ENCODE peak calls at places on chromosomes 6 and 20, in ten cellular contexts. E, T, X, H, D, Z, P, K, S and C are unnamed samples. For H3K36me3, the result is how much of the 10 kb centered on the place peaks cover.

GRCh38 chr6:2641044-2641673 is 109.6 kb downstream of the MYLK4 start:
- DNase-seq in T (no peak), E (no peak), S (no peak), H (no peak), D (no peak), P (no peak), K (no peak), Z (no peak), X (no peak), C (no peak)

GRCh38 chr6:137222376-137222775 is 3.2 kb upstream of the IFNGR1 start:
- DNase-seq in E (no peak), P (no peak), Z (no peak), S (no peak), H (no peak), K (no peak), D (no peak), T (no peak), X (no peak), C (no peak)

GRCh38 chr20:62561182-62561581 is 81.1 kb upstream of the SLCO4A1 start:
- DNase-seq in E (no peak), P (no peak), D (no peak), K (no peak), H (no peak), X (no peak), S (no peak), T (no peak), Z (no peak), C (no peak)

GRCh38 chr20:7113577-7114466 is 346.3 kb downstream of the BMP2 start:
- DNase-seq in Z (no peak), P (no peak), S (peak), X (peak), K (peak), D (no peak), T (no peak), H (no peak), E (peak), C (peak)

GRCh38 chr6:6665505-6665904 is 77.0 kb downstream of the LY86 start:
- DNase-seq in Z (no peak), K (no peak), D (no peak), E (no peak), X (no peak), T (no peak), H (no peak), S (no peak), P (no peak), C (no peak)

GRCh38 chr6:2829253-2829652 is 12.4 kb downstream of the SERPINB1 start:
- DNase-seq in P (no peak), S (no peak), H (no peak), D (no peak), E (no peak), T (no peak), Z (no peak), K (no peak), X (no peak), C (no peak)

GRCh38 chr6:36364669-36365479 is 22.6 kb downstream of the ETV7 start:
- DNase-seq in K (no peak), D (no peak), P (no peak), Z (no peak), X (peak), T (no peak), E (no peak), S (peak), H (no peak), C (no peak)

GRCh38 chr6:89160693-89161092 is 14.8 kb downstream of the PM20D2 start:
- DNase-seq in T (no peak), E (no peak), X (no peak), H (no peak), K (no peak), D (no peak), P (no peak), S (no peak), Z (no peak), C (no peak)

GRCh38 chr6:15598273-15598778 is 64.5 kb downstream of the DTNBP1 start:
- DNase-seq in Z (no peak), T (no peak), X (no peak), H (no peak), S (no peak), D (no peak), K (no peak), P (no peak), E (no peak), C (no peak)

GRCh38 chr20:36096404-36096799 is 58.1 kb upstream of the EPB41L1 start:
- DNase-seq in T (no peak), P (no peak), Z (no peak), E (no peak), K (no peak), D (no peak), X (no peak), H (no peak), S (no peak), C (no peak)

GRCh38 chr6:123527406-123527805 is 109.3 kb downstream of the TRDN start:
- DNase-seq in P (no peak), K (no peak), X (no peak), Z (no peak), T (no peak), D (no peak), E (no peak), H (no peak), S (no peak), C (no peak)

GRCh38 chr6:31903957-31904356 is 2.1 kb upstream of the ZBTB12 start:
- DNase-seq in E (no peak), K (no peak), Z (no peak), H (no peak), P (no peak), S (peak), T (no peak), D (no peak), X (no peak), C (no peak)

GRCh38 chr6:158815915-158816314 is 3.3 kb downstream of the EZR start:
- DNase-seq in S (peak), H (no peak), P (no peak), X (no peak), Z (no peak), D (no peak), E (no peak), K (no peak), T (no peak), C (no peak)

GRCh38 chr20:7195704-7196103 is 428.2 kb downstream of the BMP2 start:
- DNase-seq in K (no peak), T (no peak), S (no peak), H (no peak), D (no peak), E (peak), X (no peak), Z (no peak), P (no peak), C (no peak)

GRCh38 chr6:22236626-22237414 is 60.0 kb downstream of the PRL start:
- DNase-seq in K (no peak), S (no peak), X (no peak), T (no peak), Z (no peak), D (no peak), E (peak), H (no peak), P (no peak), C (no peak)

GRCh38 chr6:107642348-107643347 is 152.7 kb downstream of the SOBP start:
- DNase-seq in H (no peak), P (no peak), X (no peak), D (no peak), T (no peak), E (no peak), Z (no peak), S (no peak), K (no peak), C (no peak)

GRCh38 chr6:33299237-33299944 is 649 bp upstream of the RGL2 start:
- DNase-seq in S (peak), E (peak), D (peak), H (peak), K (peak), Z (peak), T (peak), X (peak), P (peak), C (peak)

GRCh38 chr6:37554480-37554819 is 54.8 kb upstream of the CCDC167 start:
- DNase-seq in K (no peak), X (no peak), H (no peak), Z (no peak), D (no peak), S (no peak), T (no peak), E (no peak), P (no peak), C (no peak)

GRCh38 chr20:16641511-16641910 is 68.3 kb upstream of the KIF16B start:
- DNase-seq in D (no peak), Z (no peak), E (no peak), P (no peak), T (no peak), S (no peak), X (no peak), H (no peak), K (no peak), C (no peak)

GRCh38 chr20:51497542-51498467 is 44.7 kb downstream of the NFATC2 start:
- DNase-seq in K (peak), X (no peak), H (no peak), S (peak), P (no peak), T (peak), D (peak), Z (no peak), E (no peak), C (no peak)

GRCh38 chr6:114830515-114830914 is 487.7 kb upstream of the HS3ST5 start:
- DNase-seq in X (no peak), D (no peak), H (no peak), P (no peak), Z (no peak), S (no peak), K (no peak), T (no peak), E (no peak), C (no peak)

GRCh38 chr6:63643862-63644261 is 8.3 kb downstream of the PHF3 start:
- DNase-seq in T (no peak), E (peak), P (no peak), X (no peak), H (no peak), S (no peak), K (no peak), D (peak), Z (no peak), C (no peak)

GRCh38 chr6:52502306-52503029 is 74.4 kb downstream of the TRAM2 start:
- DNase-seq in E (no peak), Z (no peak), D (no peak), T (no peak), H (no peak), X (no peak), K (no peak), P (no peak), S (no peak), C (no peak)

GRCh38 chr20:37342231-37343177 is 3.4 kb upstream of the SRC start:
- DNase-seq in P (peak), T (no peak), X (no peak), S (no peak), D (no peak), H (peak), K (no peak), E (peak), Z (no peak), C (no peak)

GRCh38 chr20:11302436-11302835 is 615.3 kb upstream of the BTBD3 start:
- DNase-seq in P (no peak), D (no peak), E (no peak), S (no peak), Z (no peak), X (no peak), H (no peak), K (no peak), T (no peak), C (no peak)

GRCh38 chr6:15341311-15341710 is 95.4 kb downstream of the JARID2 start:
- DNase-seq in X (no peak), H (no peak), K (no peak), S (no peak), D (no peak), P (no peak), E (no peak), Z (no peak), T (no peak), C (no peak)

GRCh38 chr6:141988954-141989705 is 143.6 kb upstream of the GJE1 start:
- DNase-seq in Z (no peak), E (peak), T (no peak), H (no peak), P (no peak), D (peak), S (peak), X (peak), K (no peak), C (peak)

GRCh38 chr6:159842035-159842434 is 42.0 kb downstream of the PNLDC1 start:
- DNase-seq in E (peak), K (no peak), T (no peak), D (no peak), S (no peak), X (no peak), Z (no peak), H (no peak), P (no peak), C (no peak)

GRCh38 chr6:36623547-36624459 is 29.6 kb downstream of the SRSF3 start:
- DNase-seq in P (peak), D (peak), K (peak), X (peak), H (peak), E (peak), S (peak), T (peak), Z (peak), C (peak)

GRCh38 chr20:36856691-36857635 is 19.0 kb upstream of the TLDC2 start:
- DNase-seq in H (no peak), P (no peak), S (no peak), T (no peak), Z (no peak), E (no peak), D (peak), X (no peak), K (peak), C (no peak)

GRCh38 chr20:39986231-39986904 is 702.7 kb downstream of the MAFB start:
- DNase-seq in S (peak), E (peak), H (peak), X (no peak), K (peak), P (peak), D (no peak), T (peak), Z (no peak), C (peak)

GRCh38 chr6:105645958-105646357 is 243.1 kb upstream of the PREP start:
- DNase-seq in P (no peak), D (no peak), Z (no peak), H (no peak), K (no peak), X (no peak), S (no peak), T (no peak), E (no peak), C (no peak)

GRCh38 chr20:9458075-9458818 is 56.1 kb upstream of the LAMP5 start:
- DNase-seq in X (no peak), Z (no peak), P (no peak), D (no peak), E (peak), H (no peak), T (no peak), S (no peak), K (no peak), C (no peak)

GRCh38 chr6:105648276-105648675 is 245.4 kb upstream of the PREP start:
- DNase-seq in X (peak), Z (no peak), K (no peak), D (no peak), H (no peak), T (no peak), E (peak), S (no peak), P (no peak), C (no peak)

GRCh38 chr6:130593200-130593599 is 227.4 kb downstream of the TMEM200A start:
- DNase-seq in D (no peak), Z (no peak), E (no peak), X (no peak), T (no peak), H (no peak), K (no peak), P (no peak), S (no peak), C (no peak)

GRCh38 chr6:17656644-17657043 is 50.1 kb downstream of the NUP153 start:
- DNase-seq in T (no peak), D (no peak), P (no peak), H (no peak), K (no peak), E (no peak), Z (no peak), X (no peak), S (no peak), C (no peak)
- H3K36me3 ChIP-seq in T (under half), D (under half), P (under half), H (under half), K (under half), E (under half), Z (under half), X (under half), S (under half), C (under half)

GRCh38 chr20:45850238-45850637 is 7.0 kb downstream of the ACOT8 start:
- DNase-seq in X (no peak), P (no peak), D (no peak), T (no peak), E (no peak), S (no peak), K (no peak), H (no peak), Z (no peak), C (no peak)

GRCh38 chr20:45845452-45845851 is 11.7 kb downstream of the ACOT8 start:
- DNase-seq in E (no peak), H (no peak), K (no peak), T (no peak), Z (no peak), X (no peak), P (no peak), D (no peak), S (no peak), C (no peak)

GRCh38 chr20:45850926-45851325 is 6.3 kb downstream of the ACOT8 start:
- DNase-seq in E (no peak), S (peak), H (no peak), K (no peak), D (no peak), P (no peak), Z (no peak), T (no peak), X (peak), C (no peak)

GRCh38 chr20:45848969-45849582 is 8.1 kb downstream of the ACOT8 start:
- DNase-seq in P (no peak), S (no peak), Z (no peak), K (no peak), E (no peak), T (no peak), H (no peak), X (no peak), D (no peak), C (no peak)

DNA sequence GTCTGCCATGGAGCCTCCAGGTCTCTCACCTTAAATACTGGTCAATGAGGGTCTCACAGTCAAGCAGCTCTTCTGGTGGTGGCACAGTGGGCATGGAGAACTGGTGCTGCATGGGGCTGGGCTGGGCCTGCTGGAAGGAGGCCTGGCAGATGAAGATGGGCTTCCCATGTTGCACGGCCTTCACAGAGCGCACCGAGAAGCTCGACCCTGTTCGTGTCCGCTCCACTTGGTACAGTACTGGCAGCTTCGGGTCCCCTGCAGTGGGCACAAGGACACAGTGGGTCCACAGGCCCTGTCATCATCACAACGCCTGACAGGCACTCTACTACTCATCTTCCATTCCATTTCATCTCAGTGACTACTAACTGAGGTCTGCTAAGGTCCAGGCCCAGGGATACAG is 8.8 kb downstream of the ACOT8 start:
- DNase-seq in T (no peak), S (no peak), E (no peak), X (no peak), P (no peak), H (no peak), Z (no peak), D (no peak), K (no peak), C (no peak)
- H3K36me3 ChIP-seq in T (under half), S (under half), E (under half), X (under half), P (under half), H (half or more), Z (under half), D (under half), K (half or more), C (under half)

GRCh38 chr6:17629824-17630510 is 29.9 kb downstream of the FAM8A1 start:
- DNase-seq in D (no peak), E (no peak), X (no peak), P (no peak), H (no peak), K (no peak), T (no peak), Z (no peak), S (no peak), C (no peak)
- H3K36me3 ChIP-seq in D (under half), E (under half), X (under half), P (under half), H (under half), K (under half), T (under half), Z (under half), S (under half), C (under half)

GRCh38 chr6:149380523-149380922 is 19.5 kb upstream of the SUMO4 start:
- DNase-seq in P (no peak), E (no peak), Z (no peak), D (no peak), H (no peak), T (no peak), X (no peak), K (no peak), S (no peak), C (no peak)

GRCh38 chr6:149384464-149384863 is 15.6 kb upstream of the SUMO4 start:
- DNase-seq in X (no peak), P (no peak), E (no peak), K (no peak), T (no peak), H (no peak), Z (no peak), D (no peak), S (no peak), C (no peak)

GRCh38 chr6:149385998-149386646 is 13.9 kb upstream of the SUMO4 start:
- DNase-seq in D (no peak), E (no peak), S (no peak), X (no peak), K (no peak), Z (no peak), P (no peak), T (no peak), H (no peak), C (no peak)

GRCh38 chr6:149379977-149380376 is 20.1 kb upstream of the SUMO4 start:
- DNase-seq in K (no peak), E (no peak), X (no peak), S (no peak), T (no peak), P (no peak), Z (no peak), D (no peak), H (no peak), C (no peak)

DNA sequence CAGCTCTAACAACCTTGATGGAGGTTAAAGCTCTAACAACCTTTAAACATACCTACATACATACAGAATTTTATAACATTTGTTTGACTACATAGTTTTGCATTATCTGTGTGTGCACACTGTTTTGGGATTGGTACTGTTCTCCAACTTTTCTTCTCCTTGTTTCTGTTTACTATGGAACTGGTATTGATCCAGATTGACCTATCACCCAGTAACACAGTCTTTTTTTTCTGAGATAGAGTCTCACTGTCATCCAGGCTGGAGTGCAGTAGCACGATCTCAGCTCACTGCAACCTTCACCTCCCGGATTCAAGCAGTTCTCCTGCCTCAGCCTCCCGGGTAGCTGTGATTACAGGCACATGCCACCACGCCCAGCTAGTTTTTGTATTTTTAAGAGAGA is 16.7 kb upstream of the SUMO4 start:
- DNase-seq in D (no peak), H (no peak), X (no peak), T (no peak), S (no peak), P (no peak), Z (no peak), K (no peak), E (no peak), C (no peak)
- H3K36me3 ChIP-seq in D (under half), H (under half), X (under half), T (under half), S (under half), P (under half), Z (under half), K (under half), E (under half), C (under half)